ENCODE peak calls at places on chromosome 19, in six cellular contexts. G is stimulated activated CD8-positive, alpha-beta memory T cell treated with anti-CD3 and anti-CD28 coated beads, Interleukin-15, amount 100 ng/mL, for 1 hour; K is HFFc6; Z is mucosa of gallbladder; D is GM12891; C is NCI-H460. F is an unnamed sample.

GRCh38 chr19:45767410-45767880 is 1.6 kb downstream of the SIX5 start:
- DNase-seq in Z (peak), C (peak), G (no peak), D (no peak), K (peak), F (peak)

GRCh38 chr19:47445937-47446402 is 25.7 kb downstream of the SLC8A2 start:
- DNase-seq in K (no peak), C (no peak), D (no peak), Z (no peak), G (peak), F (no peak)

GRCh38 chr19:11088508-11089253 is 582 bp upstream of the LDLR start:
- DNase-seq in G (no peak), C (no peak), D (no peak), Z (peak), K (no peak), F (no peak)

GRCh38 chr19:46283771-46284170 is 13.1 kb upstream of the HIF3A start:
- DNase-seq in G (no peak), D (no peak), K (no peak), C (no peak), Z (no peak), F (no peak)

GRCh38 chr19:17946965-17947784 is 14.4 kb downstream of the CCDC124 start:
- DNase-seq in Z (no peak), D (no peak), C (no peak), G (no peak), K (no peak), F (peak)

GRCh38 chr19:11264452-11265176 is 2.3 kb upstream of the DOCK6 start:
- DNase-seq in D (no peak), Z (peak), C (no peak), K (no peak), G (no peak), F (no peak)

GRCh38 chr19:57934820-57935665 is at the start of gene ZNF418:
- DNase-seq in Z (peak), G (no peak), C (no peak), D (no peak), K (peak), F (no peak)

GRCh38 chr19:19477705-19478383 is 37.5 kb downstream of the TSSK6 start:
- DNase-seq in G (no peak), C (no peak), D (no peak), Z (peak), K (no peak), F (no peak)

GRCh38 chr19:21611659-21612402 is 106.4 kb downstream of the ZNF429 start:
- DNase-seq in C (no peak), G (no peak), D (no peak), Z (no peak), K (no peak), F (no peak)

GRCh38 chr19:17616961-17617806 is 61.7 kb downstream of the COLGALT1 start:
- DNase-seq in G (no peak), K (peak), Z (no peak), D (no peak), C (no peak), F (no peak)

GRCh38 chr19:12985049-12985776 is 10.1 kb upstream of the NFIX start:
- DNase-seq in K (peak), Z (peak), G (no peak), C (peak), D (no peak), F (peak)

GRCh38 chr19:31908486-31909255 is 436.7 kb upstream of the ZNF507 start:
- DNase-seq in Z (no peak), D (no peak), G (no peak), C (no peak), K (no peak), F (no peak)

GRCh38 chr19:49691243-49692101 is 556 bp downstream of the CPT1C start:
- DNase-seq in K (peak), G (no peak), C (no peak), Z (no peak), D (no peak), F (no peak)

GRCh38 chr19:10143700-10144099 is 24.0 kb upstream of the EIF3G start:
- DNase-seq in K (no peak), Z (no peak), C (no peak), D (no peak), G (no peak), F (no peak)

GRCh38 chr19:49340069-49340864 is 5.1 kb downstream of the CD37 start:
- DNase-seq in G (no peak), D (peak), Z (peak), K (no peak), C (no peak), F (no peak)

GRCh38 chr19:45408830-45409593 is 2.6 kb downstream of the POLR1G start:
- DNase-seq in G (no peak), K (no peak), C (no peak), Z (no peak), D (no peak), F (no peak)

GRCh38 chr19:18663940-18664530 is 19.4 kb upstream of the CRTC1 start:
- DNase-seq in G (no peak), C (no peak), K (no peak), D (no peak), Z (no peak), F (no peak)

GRCh38 chr19:42206871-42207755 is 10.4 kb downstream of the DEDD2 start:
- DNase-seq in Z (no peak), K (peak), D (no peak), C (no peak), G (no peak), F (no peak)

GRCh38 chr19:2413629-2414028 is 13.8 kb downstream of the TIMM13 start:
- DNase-seq in K (no peak), Z (no peak), D (no peak), G (no peak), C (no peak), F (no peak)

GRCh38 chr19:6056801-6057650 is 53.3 kb downstream of the RFX2 start:
- DNase-seq in D (no peak), G (no peak), C (no peak), K (peak), Z (peak), F (no peak)

GRCh38 chr19:34120846-34121639 is 51.3 kb upstream of the LSM14A start:
- DNase-seq in C (peak), K (peak), Z (no peak), D (peak), G (peak), F (peak)

GRCh38 chr19:47049307-47049700 is 880 bp upstream of the TMEM160 start:
- DNase-seq in Z (no peak), C (no peak), D (no peak), K (peak), G (no peak), F (no peak)

GRCh38 chr19:18020212-18021067 is 12.5 kb downstream of the ARRDC2 start:
- DNase-seq in Z (peak), D (no peak), G (no peak), C (no peak), K (no peak), F (no peak)

GRCh38 chr19:38564981-38565685 is 52.6 kb downstream of the MAP4K1 start:
- DNase-seq in D (no peak), C (no peak), G (no peak), Z (no peak), K (no peak), F (no peak)

GRCh38 chr19:34246340-34246739 is 8.0 kb upstream of the GARRE1 start:
- DNase-seq in C (no peak), D (no peak), K (no peak), G (no peak), Z (no peak), F (no peak)

GRCh38 chr19:30784850-30785459 is 412.8 kb downstream of the ZNF536 start:
- DNase-seq in C (no peak), Z (peak), G (peak), D (peak), K (no peak), F (no peak)

GRCh38 chr19:33759356-33759755 is 37.3 kb upstream of the KCTD15 start:
- DNase-seq in K (no peak), D (no peak), C (no peak), Z (no peak), G (no peak), F (no peak)

GRCh38 chr19:1016647-1017114 is 4.2 kb downstream of the TMEM259 start:
- DNase-seq in G (no peak), Z (no peak), C (no peak), D (no peak), K (peak), F (no peak)

GRCh38 chr19:13164370-13165090 is 14.3 kb downstream of the IER2 start:
- DNase-seq in C (peak), K (no peak), Z (no peak), D (no peak), G (no peak), F (no peak)

GRCh38 chr19:47187797-47188196 is 43.2 kb downstream of the BBC3 start:
- DNase-seq in D (no peak), Z (no peak), K (no peak), C (no peak), G (no peak), F (no peak)

GRCh38 chr19:19214892-19215291 is 3.1 kb downstream of the NCAN start:
- DNase-seq in K (peak), D (no peak), C (peak), G (no peak), Z (peak), F (no peak)

GRCh38 chr19:3954107-3954506 is 16.8 kb downstream of the DAPK3 start:
- DNase-seq in Z (no peak), K (no peak), G (no peak), D (no peak), C (no peak), F (no peak)

GRCh38 chr19:44582581-44583265 is 30.6 kb upstream of the IGSF23 start:
- DNase-seq in K (peak), Z (no peak), C (no peak), D (no peak), G (no peak), F (peak)

GRCh38 chr19:55368701-55369563 is 1.3 kb downstream of the IL11 start:
- DNase-seq in Z (no peak), D (no peak), C (no peak), G (no peak), K (peak), F (peak)

GRCh38 chr19:39843919-39844793 is 2.0 kb downstream of the FBL start:
- DNase-seq in Z (no peak), C (peak), G (no peak), K (peak), D (no peak), F (no peak)

GRCh38 chr19:41928221-41928683 is at the start of gene ERFL:
- DNase-seq in K (no peak), G (no peak), Z (no peak), C (no peak), D (no peak), F (peak)

GRCh38 chr19:36686365-36687213 is 823 bp upstream of the ZNF567 start:
- DNase-seq in C (no peak), K (no peak), G (no peak), D (no peak), Z (no peak), F (no peak)